ENCODE peak calls at places on chromosomes 11 and 22, in six cellular contexts. E, N, I, M, Z and S are unnamed samples.

GRCh38 chr11:460331-461199 is 10.5 kb downstream of the PTDSS2 start:
- DNase-seq in E (no peak), N (no peak), I (no peak), M (no peak), Z (no peak), S (no peak)

GRCh38 chr11:103792981-103793468 is 243.4 kb upstream of the DDI1 start:
- DNase-seq in E (no peak), N (no peak), I (no peak), M (no peak), Z (no peak), S (no peak)

GRCh38 chr11:121067026-121067425 is 34.0 kb upstream of the TECTA start:
- DNase-seq in E (no peak), N (no peak), I (no peak), M (no peak), Z (no peak), S (no peak)

GRCh38 chr11:62508336-62509058 is 38.1 kb downstream of the AHNAK start:
- DNase-seq in E (no peak), N (peak; percentile 78), I (no peak), M (peak; percentile 86), Z (peak; percentile 46), S (peak; percentile 54)

GRCh38 chr11:84236436-84236835 is 950.3 kb upstream of the CCDC90B start:
- DNase-seq in E (no peak), N (no peak), I (no peak), M (no peak), Z (no peak), S (no peak)

GRCh38 chr11:68956142-68956541 is 24.6 kb downstream of the MRGPRD start:
- DNase-seq in E (no peak), N (no peak), I (no peak), M (no peak), Z (peak; percentile 23), S (no peak)

GRCh38 chr22:27329471-27329870 is 472.1 kb downstream of the MN1 start:
- DNase-seq in E (no peak), N (no peak), I (no peak), M (no peak), Z (no peak), S (no peak)

GRCh38 chr11:64675417-64676252 is 47.4 kb downstream of the NRXN2 start:
- DNase-seq in E (peak; percentile 52), N (peak; percentile 29), I (no peak), M (peak; percentile 73), Z (no peak), S (peak; percentile 59)

GRCh38 chr11:57332694-57333440 is 2.8 kb downstream of the SSRP1 start:
- DNase-seq in E (no peak), N (no peak), I (no peak), M (no peak), Z (no peak), S (no peak)